ENCODE peak calls at places on chromosomes 12 and 14, in five cellular contexts. S is fibroblast of pulmonary artery, H is HCT116, B is cardiac muscle cell, X is heart right ventricle. J is an unnamed sample.

GRCh38 chr14:60867503-60868172 is 113.2 kb downstream of the TRMT5 start:
- DNase-seq in S (no peak), H (no peak), B (no peak), X (no peak), J (no peak)

GRCh38 chr12:116455540-116456306 is 103.5 kb upstream of the MAP1LC3B2 start:
- DNase-seq in S (peak), H (peak), B (no peak), X (peak), J (peak)

GRCh38 chr14:53640695-53641094 is 315.9 kb downstream of the BMP4 start:
- DNase-seq in S (no peak), H (no peak), B (no peak), X (no peak), J (no peak)

GRCh38 chr14:95095991-95096390 is 61.3 kb downstream of the DICER1 start:
- DNase-seq in S (no peak), H (no peak), B (peak), X (no peak), J (no peak)

GRCh38 chr12:120688527-120689071 is 1.6 kb downstream of the MLEC start:
- DNase-seq in S (no peak), H (no peak), B (peak), X (no peak), J (no peak)

GRCh38 chr12:131723532-131723931 is 12.6 kb downstream of the SFSWAP start:
- DNase-seq in S (no peak), H (no peak), B (no peak), X (no peak), J (no peak)

GRCh38 chr12:132582058-132582420 is 28.3 kb downstream of the LRCOL1 start:
- DNase-seq in S (no peak), H (no peak), B (no peak), X (peak), J (no peak)

GRCh38 chr14:61537567-61538463 is 157.5 kb upstream of the HIF1A start:
- DNase-seq in S (peak), H (peak), B (no peak), X (no peak), J (peak)

GRCh38 chr12:122123051-122123760 is 44.6 kb downstream of the MLXIP start:
- DNase-seq in S (peak), H (peak), B (peak), X (peak), J (peak)

GRCh38 chr12:54394281-54394719 is 9.8 kb upstream of the ZNF385A start:
- DNase-seq in S (peak), H (peak), B (peak), X (no peak), J (peak)

GRCh38 chr12:65765436-65765813 is 58.9 kb upstream of the HMGA2 start:
- DNase-seq in S (peak), H (peak), B (no peak), X (no peak), J (peak)

GRCh38 chr12:76569685-76570604 is 10.4 kb upstream of the OSBPL8 start:
- DNase-seq in S (no peak), H (no peak), B (no peak), X (no peak), J (no peak)

GRCh38 chr12:53048033-53048779 is 1.7 kb upstream of the TNS2 start:
- DNase-seq in S (no peak), H (no peak), B (no peak), X (peak), J (no peak)

GRCh38 chr12:71460850-71461609 is 21.4 kb downstream of the LGR5 start:
- DNase-seq in S (no peak), H (no peak), B (no peak), X (no peak), J (no peak)

GRCh38 chr14:96359959-96360358 is 3.2 kb downstream of the ATG2B start:
- DNase-seq in S (no peak), H (no peak), B (no peak), X (no peak), J (no peak)

GRCh38 chr12:108257004-108257403 is 82.1 kb downstream of the CMKLR1 start:
- DNase-seq in S (no peak), H (no peak), B (no peak), X (no peak), J (no peak)

GRCh38 chr12:122111070-122111750 is 32.7 kb downstream of the MLXIP start:
- DNase-seq in S (no peak), H (peak), B (no peak), X (no peak), J (peak)

GRCh38 chr12:85280138-85280983 is at the start of gene ALX1:
- DNase-seq in S (peak), H (no peak), B (peak), X (no peak), J (peak)

GRCh38 chr14:22344673-22345072 is 244.4 kb downstream of the DAD1 start:
- DNase-seq in S (no peak), H (no peak), B (no peak), X (no peak), J (no peak)

GRCh38 chr12:24778486-24779304 is 170.2 kb downstream of the BCAT1 start:
- DNase-seq in S (peak), H (no peak), B (peak), X (no peak), J (peak)

GRCh38 chr14:99315197-99315596 is 43.2 kb upstream of the BCL11B start:
- DNase-seq in S (no peak), H (no peak), B (no peak), X (no peak), J (no peak)

GRCh38 chr12:23083267-23083666 is 458.3 kb downstream of the ETNK1 start:
- DNase-seq in S (peak), H (no peak), B (no peak), X (no peak), J (peak)

GRCh38 chr14:75547552-75548250 is 25.4 kb downstream of the BATF start:
- DNase-seq in S (no peak), H (no peak), B (no peak), X (no peak), J (no peak)

GRCh38 chr14:37569729-37570128 is 25.3 kb downstream of the FOXA1 start:
- DNase-seq in S (no peak), H (no peak), B (no peak), X (no peak), J (no peak)

GRCh38 chr12:123062682-123063426 is 82.4 kb downstream of the ARL6IP4 start:
- DNase-seq in S (peak), H (peak), B (no peak), X (peak), J (peak)

GRCh38 chr14:80215756-80216581 is 4.7 kb upstream of the DIO2 start:
- DNase-seq in S (peak), H (no peak), B (no peak), X (peak), J (no peak)

GRCh38 chr14:102249041-102249440 is 55.9 kb downstream of the MOK start:
- DNase-seq in S (peak), H (no peak), B (no peak), X (no peak), J (no peak)

GRCh38 chr12:101908395-101908794 is 31.0 kb downstream of the DRAM1 start:
- DNase-seq in S (no peak), H (no peak), B (no peak), X (no peak), J (no peak)

GRCh38 chr12:88895634-88896033 is 315.4 kb upstream of the KITLG start:
- DNase-seq in S (no peak), H (no peak), B (no peak), X (no peak), J (no peak)

GRCh38 chr14:23883684-23884540 is 69.7 kb upstream of the DHRS4 start:
- DNase-seq in S (no peak), H (no peak), B (no peak), X (no peak), J (no peak)
- TF ChIP-seq CTCF in S (no peak), H (no peak), B (no peak), X (no peak), J (no peak)

GRCh38 chr12:12534134-12534866 is 28.4 kb downstream of the DUSP16 start:
- DNase-seq in S (no peak), H (no peak), B (peak), X (peak), J (no peak)
- TF ChIP-seq CTCF in S (no peak), H (no peak), B (no peak), X (no peak), J (no peak)

DNA sequence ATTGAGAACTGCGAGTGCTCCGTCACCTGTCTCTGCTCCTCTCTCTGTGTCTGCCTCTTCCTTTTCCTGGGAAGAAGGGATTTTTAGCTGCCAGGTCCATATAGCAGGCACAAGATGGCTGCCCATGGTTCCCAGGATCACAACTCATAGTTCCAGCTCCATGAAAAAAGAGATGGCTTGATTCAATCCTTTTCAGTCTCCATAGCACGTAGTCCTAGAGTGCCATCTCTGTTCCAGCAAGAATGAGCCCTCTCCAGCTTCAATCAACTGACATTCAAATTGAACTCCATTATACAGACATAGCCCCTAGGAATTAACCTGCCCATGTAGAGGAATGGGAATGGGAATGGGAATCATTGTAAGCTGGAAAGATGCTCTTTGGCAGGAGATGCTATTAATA is 34.7 kb upstream of the RTRAF start:
- DNase-seq in S (no peak), H (no peak), B (no peak), X (no peak), J (no peak)
- TF ChIP-seq CTCF in S (no peak), H (peak), B (no peak), X (no peak), J (no peak)

GRCh38 chr14:59268858-59269257 is 80.4 kb downstream of the DAAM1 start:
- DNase-seq in S (no peak), H (no peak), B (no peak), X (no peak), J (no peak)
- TF ChIP-seq CTCF in S (no peak), H (no peak), B (no peak), X (no peak), J (no peak)

GRCh38 chr12:33296529-33296928 is 143.1 kb downstream of the SYT10 start:
- DNase-seq in S (no peak), H (no peak), B (no peak), X (no peak), J (no peak)
- TF ChIP-seq CTCF in S (no peak), H (no peak), B (no peak), X (no peak), J (no peak)

DNA sequence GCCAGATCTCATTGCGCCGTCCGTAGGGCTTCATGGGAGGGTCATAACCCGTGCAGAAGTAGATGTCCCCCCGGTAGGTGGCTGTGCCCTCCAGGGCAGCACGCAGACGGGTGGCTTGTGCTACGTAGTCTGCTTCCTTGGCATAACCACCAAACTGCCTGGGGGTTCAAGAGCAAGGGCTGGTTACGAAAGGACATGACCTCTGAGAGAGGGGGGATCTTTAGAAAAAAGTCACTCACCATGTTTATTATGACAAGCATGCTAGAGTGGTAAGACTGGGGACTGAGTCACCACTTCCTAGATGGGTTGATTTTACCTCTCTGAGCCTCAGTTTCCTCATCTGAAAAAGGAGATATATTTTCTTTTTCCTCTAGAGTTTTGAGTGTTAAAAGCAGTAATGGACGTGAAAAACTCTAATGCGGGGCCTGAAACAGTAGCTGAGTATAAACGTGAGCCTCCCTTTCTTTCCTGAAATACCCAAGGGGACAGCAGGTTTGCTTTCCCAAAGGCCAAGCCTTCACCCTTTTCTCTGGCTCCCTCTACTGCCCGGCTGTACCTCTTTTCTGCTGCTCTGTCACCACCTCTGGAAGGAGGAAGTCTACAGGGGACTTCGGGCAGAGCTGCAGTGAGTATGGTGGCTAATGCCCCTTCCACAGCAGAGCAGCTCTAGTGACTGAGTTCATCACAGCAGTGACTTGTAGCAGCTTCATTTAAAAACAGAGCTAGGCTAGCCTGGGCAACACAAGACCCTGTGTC is 23.5 kb upstream of the GPRC5D start:
- DNase-seq in S (peak), H (peak), B (peak), X (no peak), J (no peak)
- TF ChIP-seq CTCF in S (peak), H (peak), B (peak), X (no peak), J (no peak)

DNA sequence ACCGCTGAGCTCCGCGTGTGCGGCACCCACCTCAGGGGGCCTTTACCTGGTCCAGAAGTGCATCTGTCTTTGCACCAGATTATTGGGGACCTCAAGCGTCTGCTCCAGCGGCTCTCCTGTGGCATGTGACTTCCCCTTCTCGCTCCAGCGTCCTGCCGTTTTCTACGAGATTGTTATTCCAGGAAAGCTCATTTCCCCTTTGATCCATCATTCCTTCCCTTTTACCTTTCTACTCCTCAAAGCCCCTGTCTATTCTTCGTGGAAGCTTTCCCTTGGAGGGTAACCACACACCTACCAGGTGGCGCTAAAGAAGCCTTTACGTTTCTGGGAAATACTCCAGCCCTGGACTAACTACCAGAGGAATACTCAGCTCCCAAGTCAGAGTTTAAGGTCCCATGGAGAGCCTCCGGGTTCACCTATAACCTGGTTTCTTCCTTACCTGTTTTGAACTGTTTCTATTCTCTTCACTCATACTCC is 1.5 kb downstream of the FKBP4 start:
- DNase-seq in S (no peak), H (no peak), B (no peak), X (no peak), J (peak)
- TF ChIP-seq CTCF in S (no peak), H (peak), B (no peak), X (no peak), J (no peak)

GRCh38 chr12:117494833-117495714 is 133.6 kb upstream of the NOS1 start:
- DNase-seq in S (no peak), H (no peak), B (no peak), X (no peak), J (no peak)
- TF ChIP-seq CTCF in S (no peak), H (no peak), B (no peak), X (no peak), J (no peak)

DNA sequence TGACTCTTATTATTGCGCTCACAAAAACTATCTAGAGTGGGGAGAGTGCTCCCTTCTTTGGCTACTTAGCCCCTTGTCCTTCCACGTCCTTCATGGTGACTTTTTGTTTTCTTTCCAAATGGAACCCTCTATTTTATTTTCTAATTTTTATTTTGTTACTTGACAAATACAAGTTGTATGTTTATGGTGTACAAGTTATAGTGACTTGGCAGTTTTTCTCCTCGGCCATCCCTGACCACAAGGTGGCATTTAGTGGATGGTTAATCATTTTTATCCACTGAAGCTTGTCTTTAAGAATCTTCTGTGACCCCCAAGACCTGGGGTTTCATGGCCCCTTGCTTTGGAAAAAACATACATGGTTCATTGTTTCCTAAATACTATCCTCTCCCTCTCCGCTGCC is 70.1 kb downstream of the NKX2-1 start:
- DNase-seq in S (no peak), H (no peak), B (no peak), X (no peak), J (no peak)
- TF ChIP-seq CTCF in S (no peak), H (no peak), B (no peak), X (no peak), J (no peak)